ENCODE peak calls at places on chromosomes 16 and 17, in four cellular contexts. X is transverse colon, P is A549, H is ovary. L is an unnamed sample.

GRCh38 chr17:72719582-72720493 is 372.6 kb downstream of the SLC39A11 start:
- DNase-seq in X (peak), P (no peak), H (no peak), L (no peak)

GRCh38 chr16:86033016-86033474 is 134.1 kb downstream of the IRF8 start:
- DNase-seq in X (no peak), P (no peak), H (no peak), L (no peak)

GRCh38 chr16:53090591-53091507 is 36.1 kb downstream of the CHD9 start:
- DNase-seq in X (peak), P (no peak), H (peak), L (peak)

GRCh38 chr16:2160915-2161551 is 5.5 kb downstream of the TRAF7 start:
- DNase-seq in X (peak), P (no peak), H (peak), L (no peak)

GRCh38 chr17:73430848-73431247 is 119.0 kb upstream of the CDC42EP4 start:
- DNase-seq in X (no peak), P (no peak), H (no peak), L (no peak)

GRCh38 chr16:17448640-17449638 is 21.8 kb downstream of the XYLT1 start:
- DNase-seq in X (peak), P (no peak), H (no peak), L (peak)

GRCh38 chr16:82735176-82735575 is 108.4 kb downstream of the CDH13 start:
- DNase-seq in X (no peak), P (no peak), H (no peak), L (no peak)

GRCh38 chr16:89018605-89019158 is 41.7 kb upstream of the CBFA2T3 start:
- DNase-seq in X (no peak), P (no peak), H (no peak), L (no peak)

GRCh38 chr17:55478971-55479370 is 32.3 kb downstream of the SMIM36 start:
- DNase-seq in X (no peak), P (no peak), H (no peak), L (no peak)

GRCh38 chr17:15456972-15457722 is 10.3 kb downstream of the CDRT4 start:
- DNase-seq in X (peak), P (no peak), H (peak), L (peak)

GRCh38 chr17:65560628-65561371 is 648 bp downstream of the AXIN2 start:
- DNase-seq in X (peak), P (peak), H (peak), L (peak)

GRCh38 chr17:43722921-43723665 is 35.5 kb downstream of the SOST start:
- DNase-seq in X (no peak), P (no peak), H (no peak), L (no peak)

GRCh38 chr16:16861546-16861945 is 482.6 kb downstream of the NPIPA7 start:
- DNase-seq in X (peak), P (peak), H (peak), L (peak)

GRCh38 chr16:57711993-57712392 is 17.4 kb downstream of the DRC7 start:
- DNase-seq in X (no peak), P (no peak), H (no peak), L (no peak)

GRCh38 chr17:57732062-57732461 is 13.0 kb downstream of the CCDC182 start:
- DNase-seq in X (no peak), P (no peak), H (peak), L (no peak)

GRCh38 chr17:42363767-42364585 is 24.3 kb downstream of the STAT3 start:
- DNase-seq in X (no peak), P (no peak), H (no peak), L (no peak)

GRCh38 chr17:33667052-33667509 is 374.0 kb upstream of the ASIC2 start:
- DNase-seq in X (no peak), P (peak), H (no peak), L (no peak)

GRCh38 chr17:34371405-34371804 is 8.4 kb upstream of the CCL1 start:
- DNase-seq in X (no peak), P (no peak), H (no peak), L (no peak)

GRCh38 chr17:16477255-16477654 is 14.7 kb downstream of the LRRC75A start:
- DNase-seq in X (peak), P (peak), H (peak), L (no peak)

GRCh38 chr16:83685615-83686165 is 122.1 kb upstream of the HSBP1 start:
- DNase-seq in X (no peak), P (no peak), H (no peak), L (no peak)

GRCh38 chr16:3095869-3096268 is 3.2 kb downstream of the ZSCAN10 start:
- DNase-seq in X (peak), P (peak), H (no peak), L (peak)

GRCh38 chr16:89482087-89482823 is 8.1 kb downstream of the ANKRD11 start:
- DNase-seq in X (peak), P (no peak), H (no peak), L (no peak)

GRCh38 chr17:10635290-10635689 is 21.8 kb downstream of the MYH3 start:
- DNase-seq in X (no peak), P (no peak), H (no peak), L (no peak)

GRCh38 chr17:6491071-6491700 is 46.9 kb downstream of the PIMREG start:
- DNase-seq in X (peak), P (no peak), H (no peak), L (no peak)

GRCh38 chr16:48936811-48937210 is 326.8 kb upstream of the N4BP1 start:
- DNase-seq in X (no peak), P (no peak), H (no peak), L (no peak)

GRCh38 chr17:2484876-2485275 is 26.8 kb downstream of the METTL16 start:
- DNase-seq in X (no peak), P (no peak), H (no peak), L (no peak)

GRCh38 chr17:46106966-46107644 is 86.1 kb downstream of the KANSL1 start:
- DNase-seq in X (no peak), P (no peak), H (no peak), L (no peak)

GRCh38 chr17:46109603-46110189 is 83.5 kb downstream of the KANSL1 start:
- DNase-seq in X (no peak), P (no peak), H (no peak), L (no peak)

GRCh38 chr17:46110219-46110618 is 83.0 kb downstream of the KANSL1 start:
- DNase-seq in X (no peak), P (no peak), H (no peak), L (no peak)

GRCh38 chr17:46108120-46108519 is 85.1 kb downstream of the KANSL1 start:
- DNase-seq in X (no peak), P (no peak), H (no peak), L (no peak)

GRCh38 chr17:46108550-46109110 is 84.6 kb downstream of the KANSL1 start:
- DNase-seq in X (no peak), P (no peak), H (no peak), L (no peak)
- TF ChIP-seq EP300 in X (no peak), P (no peak), H (no peak), L (no peak)

GRCh38 chr16:64162613-64163375 is 959.1 kb downstream of the CDH11 start:
- DNase-seq in X (no peak), P (no peak), H (no peak), L (no peak)
- TF ChIP-seq EP300 in X (no peak), P (no peak), H (no peak), L (no peak)

DNA sequence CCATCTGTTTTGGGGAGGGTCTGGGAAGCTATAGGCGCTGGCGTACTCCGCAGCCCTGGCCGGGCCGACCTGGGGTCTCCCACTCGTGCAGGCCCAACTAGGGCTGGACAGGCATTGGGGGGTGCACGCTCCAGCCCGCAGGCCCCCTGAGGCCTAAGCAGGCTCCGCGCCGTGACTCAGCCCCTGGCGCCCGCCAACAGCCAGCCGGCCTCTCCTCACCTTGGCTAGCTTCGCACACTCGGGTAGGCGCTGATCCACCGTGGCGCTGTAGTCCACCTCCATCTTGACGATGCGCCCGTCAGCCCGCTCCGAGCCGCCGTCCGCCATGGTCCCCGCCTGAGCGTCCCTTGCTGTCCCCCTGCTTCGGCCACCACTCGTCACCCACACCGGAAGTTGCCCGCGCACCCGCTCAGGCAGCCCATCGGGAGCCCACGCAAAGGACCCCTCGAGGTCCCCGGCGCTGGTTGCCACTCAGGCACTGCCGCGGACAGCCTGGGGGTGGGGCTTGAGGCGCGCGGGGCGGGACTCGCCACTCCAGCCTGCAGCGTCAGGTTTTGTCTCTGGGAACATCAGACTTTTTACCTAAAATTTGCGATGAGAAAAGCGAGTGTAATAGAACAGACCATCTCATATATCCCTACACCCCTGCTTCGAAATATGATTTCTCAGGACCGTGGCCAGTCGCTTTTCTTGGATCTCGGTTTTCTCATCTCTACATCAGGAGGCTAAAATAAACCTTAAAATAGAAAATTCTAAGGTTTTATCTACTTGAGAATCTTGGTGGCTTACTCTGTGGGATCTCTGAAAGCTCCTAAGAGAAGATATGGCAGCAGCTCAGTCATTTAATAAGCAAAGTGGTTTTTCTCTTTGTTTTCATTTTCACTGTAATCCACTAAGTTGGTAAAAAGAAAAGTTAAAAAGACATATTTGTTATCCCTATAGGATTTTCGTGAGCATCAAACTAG is at the start of gene PSMD12:
- DNase-seq in X (peak), P (peak), H (peak), L (peak)
- TF ChIP-seq EP300 in X (no peak), P (no peak), H (no peak), L (no peak)

GRCh38 chr17:59897090-59897489 is 4.2 kb downstream of the RPS6KB1 start:
- DNase-seq in X (no peak), P (no peak), H (no peak), L (no peak)

GRCh38 chr17:59890720-59891119 is 2.0 kb downstream of the TUBD1 start:
- DNase-seq in X (no peak), P (peak), H (no peak), L (no peak)

GRCh38 chr17:59893617-59894100 is 738 bp downstream of the RPS6KB1 start:
- DNase-seq in X (no peak), P (peak), H (no peak), L (peak)

GRCh38 chr17:59892251-59892848 is 393 bp downstream of the TUBD1 start:
- DNase-seq in X (peak), P (peak), H (no peak), L (no peak)

GRCh38 chr17:59892849-59893616 is at the start of the genes RPS6KB1 and TUBD1:
- DNase-seq in X (peak), P (peak), H (peak), L (peak)
- TF ChIP-seq EP300 in X (no peak), P (no peak), H (no peak), L (no peak)

DNA sequence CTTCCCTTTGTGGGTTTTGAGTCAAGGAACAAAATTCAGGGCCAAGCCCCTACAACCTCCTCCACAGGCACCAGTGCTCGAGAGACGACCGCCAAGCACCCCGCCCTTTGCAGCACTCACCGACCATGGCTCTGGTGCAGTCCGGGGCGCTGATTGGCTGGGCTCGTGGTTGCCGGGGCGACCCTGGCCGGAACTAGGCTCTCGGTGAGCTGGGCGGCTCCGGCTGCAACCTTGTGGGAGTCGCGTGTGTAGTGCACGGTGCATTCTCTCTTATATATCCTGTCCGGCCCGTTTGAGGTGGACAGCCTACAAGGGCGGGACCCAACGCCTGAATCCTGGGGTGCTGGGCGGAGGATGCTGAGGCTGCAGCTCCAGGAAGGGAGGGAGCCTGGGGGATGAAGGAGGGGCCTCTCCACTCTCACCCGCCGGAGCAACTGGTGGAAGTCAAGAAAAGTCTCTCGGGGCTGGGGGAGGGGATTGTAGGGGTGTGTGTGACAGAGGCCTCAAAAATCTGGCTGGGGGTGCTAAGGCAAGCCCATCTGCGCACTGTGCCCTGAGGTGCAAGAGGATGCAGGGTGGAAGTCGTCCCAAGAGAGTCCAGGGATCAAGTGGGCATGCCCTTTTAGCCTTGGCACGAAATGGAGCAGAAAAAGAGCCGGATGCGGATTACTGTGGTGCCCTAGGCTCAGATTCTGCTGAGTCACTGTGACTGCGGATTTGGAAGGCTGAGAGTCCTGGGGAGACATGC is at the start of gene NQO1:
- DNase-seq in X (peak), P (peak), H (peak), L (peak)
- TF ChIP-seq EP300 in X (no peak), P (peak), H (no peak), L (no peak)

DNA sequence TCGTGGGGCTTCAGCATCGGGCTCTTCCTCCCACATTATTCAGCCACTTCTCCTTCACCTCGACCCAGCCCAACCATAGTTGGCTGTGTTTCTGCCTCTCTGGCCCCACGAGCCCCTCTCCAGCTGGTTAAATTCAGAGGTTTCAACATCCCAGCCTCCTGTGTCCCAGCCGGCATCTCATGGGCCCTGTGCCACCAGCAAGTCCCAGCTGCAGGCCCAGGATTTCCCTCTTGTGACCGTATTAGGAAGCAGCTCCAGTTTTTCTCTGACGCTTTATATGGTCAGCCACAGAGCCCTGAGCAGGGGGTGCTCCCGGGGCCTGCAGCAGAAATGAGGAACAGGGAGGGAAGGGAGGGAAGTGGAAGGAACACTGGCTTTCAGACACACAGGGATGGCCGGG is 27.4 kb downstream of the MYH11 start:
- DNase-seq in X (peak), P (no peak), H (peak), L (no peak)
- TF ChIP-seq EP300 in X (no peak), P (no peak), H (no peak), L (no peak)

GRCh38 chr17:82000803-82001649 is 21.7 kb downstream of the CENPX start:
- DNase-seq in X (no peak), P (no peak), H (no peak), L (no peak)
- TF ChIP-seq EP300 in X (no peak), P (no peak), H (no peak), L (no peak)

DNA sequence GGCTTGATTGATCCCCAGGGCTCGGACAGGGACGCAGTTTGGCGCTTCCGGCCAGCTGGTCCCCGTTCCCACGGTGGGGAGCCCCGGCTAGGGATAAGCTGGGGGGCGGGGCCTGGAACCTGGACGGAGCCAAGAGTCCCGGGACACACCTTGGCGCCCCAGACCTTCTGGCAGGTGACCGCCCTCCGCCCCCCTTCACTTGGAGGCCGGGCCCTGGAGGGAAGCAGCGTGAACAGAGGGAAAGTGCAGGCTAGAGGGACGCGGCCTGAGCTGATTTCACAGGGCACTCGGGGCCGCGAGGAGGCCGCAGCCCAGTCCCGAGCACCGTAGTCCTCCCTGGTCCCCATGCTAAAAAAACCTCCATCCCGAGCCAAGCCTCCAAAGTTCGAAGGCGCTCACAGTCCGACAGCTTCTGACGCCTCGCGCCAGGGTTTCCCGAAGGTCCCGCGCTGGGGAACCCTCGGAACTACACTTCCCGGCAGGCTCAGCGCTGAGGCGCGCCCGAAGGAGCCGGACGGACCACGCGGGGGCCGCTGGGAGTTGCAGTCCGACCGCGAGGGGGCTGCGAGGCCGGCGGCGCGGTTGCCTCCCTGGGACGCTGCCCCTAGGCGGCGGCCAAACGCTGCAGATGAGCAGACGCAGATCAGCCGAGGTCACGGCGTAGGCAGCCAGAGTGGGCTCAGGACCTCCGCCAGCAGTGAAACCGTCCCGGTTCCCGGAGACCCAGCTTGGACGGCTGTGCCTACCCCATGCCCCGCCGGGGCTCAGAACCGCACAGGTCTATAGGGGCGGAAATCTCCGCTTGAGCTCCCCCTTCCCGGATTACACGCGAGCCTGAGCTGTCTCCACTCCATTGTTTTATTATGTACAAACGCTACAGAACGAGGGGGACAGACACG is at the start of gene TBX6:
- DNase-seq in X (peak), P (peak), H (peak), L (peak)
- TF ChIP-seq EP300 in X (no peak), P (no peak), H (no peak), L (no peak)

GRCh38 chr16:30377050-30377811 is 2.6 kb downstream of the MYL11 start:
- DNase-seq in X (no peak), P (no peak), H (no peak), L (no peak)

GRCh38 chr16:30379165-30379783 is 3.1 kb downstream of the SEPTIN1 start:
- DNase-seq in X (no peak), P (no peak), H (no peak), L (no peak)

GRCh38 chr16:30378236-30379164 is 3.9 kb downstream of the SEPTIN1 start:
- DNase-seq in X (peak), P (peak), H (peak), L (peak)

GRCh38 chr16:30376508-30376907 is 1.9 kb downstream of the MYL11 start:
- DNase-seq in X (no peak), P (no peak), H (no peak), L (no peak)

DNA sequence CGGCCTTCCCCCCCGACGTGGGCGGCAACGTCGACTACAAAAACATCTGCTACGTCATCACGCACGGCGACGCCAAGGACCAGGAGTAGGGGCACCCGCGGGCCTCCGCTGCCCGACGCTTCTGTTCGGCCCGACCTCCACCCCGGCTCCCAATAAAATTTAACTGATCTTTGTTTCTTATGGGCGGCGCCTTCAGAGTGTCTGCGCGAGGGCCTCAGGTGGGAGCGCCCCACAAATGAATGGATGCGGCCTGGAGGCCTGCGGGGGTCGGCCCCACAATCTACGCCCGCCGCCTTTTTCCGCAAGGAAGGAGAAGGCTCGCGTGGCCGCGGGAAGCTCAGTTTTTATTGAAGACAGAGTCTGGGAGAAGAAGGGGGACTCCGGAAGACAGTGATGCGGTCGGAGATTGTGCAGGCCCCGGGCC is 3.2 kb downstream of the MYL11 start:
- DNase-seq in X (peak), P (peak), H (peak), L (peak)
- TF ChIP-seq EP300 in X (no peak), P (no peak), H (no peak), L (no peak)

GRCh38 chr17:14044702-14045101 is 24.6 kb upstream of the COX10 start:
- DNase-seq in X (no peak), P (no peak), H (no peak), L (no peak)
- TF ChIP-seq EP300 in X (no peak), P (no peak), H (no peak), L (peak)